ENCODE peak calls at places on chromosomes 13 and 19, in ten cellular contexts. I is cardiac fibroblast, E is transverse colon, W is kidney, U is body of pancreas, J is GM23248, G is astrocyte of the spinal cord, B is mammary epithelial cell, H is cardiac muscle cell, X is hepatocyte. S is an unnamed sample.

GRCh38 chr13:59261928-59262488 is 901.7 kb downstream of the DIAPH3 start:
- DNase-seq in J (no peak), X (peak), I (peak), U (no peak), G (no peak), B (no peak), E (no peak), W (no peak), H (peak), S (no peak)

GRCh38 chr19:40224342-40225148 is 1.9 kb downstream of the CCNP start:
- DNase-seq in W (no peak), I (no peak), J (no peak), H (no peak), U (no peak), G (no peak), E (no peak), X (no peak), B (peak), S (no peak)

GRCh38 chr19:16026756-16027155 is 49.5 kb upstream of the TPM4 start:
- DNase-seq in W (no peak), X (no peak), H (no peak), B (no peak), G (no peak), I (no peak), U (no peak), E (no peak), J (no peak), S (no peak)

GRCh38 chr13:30142502-30143211 is 164.7 kb downstream of the KATNAL1 start:
- DNase-seq in I (peak), J (peak), E (peak), G (peak), X (peak), H (peak), W (no peak), B (peak), U (peak), S (no peak)

GRCh38 chr13:31436478-31436877 is 236.7 kb downstream of the B3GLCT start:
- DNase-seq in W (no peak), H (peak), I (no peak), G (no peak), J (no peak), E (no peak), U (no peak), X (no peak), B (no peak), S (no peak)

GRCh38 chr19:1241417-1242095 is at the start of gene ATP5F1D:
- DNase-seq in E (peak), B (peak), G (peak), J (peak), I (peak), X (peak), U (peak), H (peak), W (peak), S (peak)

GRCh38 chr13:50126378-50127016 is 111.3 kb downstream of the KCNRG start:
- DNase-seq in B (no peak), X (peak), U (no peak), I (peak), H (peak), E (peak), G (peak), W (peak), J (peak), S (no peak)

GRCh38 chr13:26379831-26380230 is 125.9 kb downstream of the CDK8 start:
- DNase-seq in E (no peak), G (no peak), W (no peak), J (no peak), X (no peak), U (no peak), H (no peak), B (no peak), I (no peak), S (no peak)

GRCh38 chr19:4067396-4068057 is 828 bp upstream of the ZBTB7A start:
- DNase-seq in G (no peak), B (no peak), W (peak), H (no peak), X (no peak), J (peak), E (no peak), U (peak), I (no peak), S (peak)

GRCh38 chr13:46142692-46143238 is 37.9 kb upstream of the CPB2 start:
- DNase-seq in X (no peak), H (no peak), G (no peak), J (no peak), B (no peak), U (no peak), I (no peak), E (no peak), W (no peak), S (no peak)

GRCh38 chr13:70432276-70432805 is 324.1 kb upstream of the KLHL1 start:
- DNase-seq in U (no peak), W (no peak), I (no peak), H (no peak), B (no peak), E (no peak), G (no peak), J (no peak), X (no peak), S (no peak)

GRCh38 chr13:42864952-42865634 is 83.7 kb downstream of the FAM216B start:
- DNase-seq in X (no peak), B (no peak), J (no peak), U (no peak), H (no peak), E (no peak), G (no peak), W (no peak), I (no peak), S (no peak)

GRCh38 chr13:112710855-112711527 is 21.2 kb downstream of the ATP11A start:
- DNase-seq in X (no peak), H (peak), G (no peak), B (no peak), J (no peak), U (no peak), W (peak), I (no peak), E (peak), S (no peak)

GRCh38 chr13:39401756-39402155 is 201.2 kb downstream of the LHFPL6 start:
- DNase-seq in U (no peak), X (no peak), B (no peak), W (no peak), E (no peak), H (peak), J (no peak), G (no peak), I (no peak), S (no peak)

GRCh38 chr13:87234981-87235380 is 436.2 kb upstream of the SLITRK5 start:
- DNase-seq in H (peak), U (no peak), J (peak), I (no peak), E (no peak), G (peak), W (no peak), X (no peak), B (peak), S (no peak)

GRCh38 chr19:31099470-31100190 is 249.6 kb downstream of the TSHZ3 start:
- DNase-seq in I (peak), B (no peak), H (peak), X (no peak), G (no peak), E (no peak), W (no peak), J (peak), U (no peak), S (no peak)

GRCh38 chr13:112774448-112774792 is 84.6 kb downstream of the ATP11A start:
- DNase-seq in G (no peak), J (no peak), U (no peak), X (no peak), W (no peak), B (no peak), H (no peak), I (no peak), E (no peak), S (no peak)

GRCh38 chr13:92768592-92768991 is 458.0 kb upstream of the GPC6 start:
- DNase-seq in E (no peak), H (no peak), G (no peak), I (no peak), J (no peak), B (no peak), X (no peak), U (no peak), W (no peak), S (no peak)

GRCh38 chr19:30228726-30229523 is 143.3 kb upstream of the ZNF536 start:
- DNase-seq in E (no peak), B (no peak), U (no peak), I (no peak), X (peak), W (no peak), J (peak), H (peak), G (no peak), S (peak)

GRCh38 chr13:101661839-101662238 is 209.4 kb downstream of the ITGBL1 start:
- DNase-seq in I (peak), E (no peak), G (no peak), W (no peak), H (no peak), B (no peak), J (peak), X (no peak), U (no peak), S (no peak)

GRCh38 chr19:56969726-56970125 is 129.2 kb upstream of the PEG3 start:
- DNase-seq in U (no peak), W (no peak), I (no peak), H (no peak), B (no peak), E (no peak), G (no peak), X (no peak), J (no peak), S (no peak)

GRCh38 chr13:39266426-39266825 is 228.2 kb downstream of the NHLRC3 start:
- DNase-seq in G (no peak), X (no peak), W (no peak), U (no peak), I (peak), E (no peak), B (peak), J (no peak), H (no peak), S (no peak)

GRCh38 chr19:50046649-50047503 is 21.1 kb downstream of the ZNF473 start:
- DNase-seq in H (peak), G (no peak), B (no peak), U (peak), W (no peak), J (peak), X (no peak), I (peak), E (peak), S (peak)

GRCh38 chr19:16136185-16137067 is 7.1 kb upstream of the HSH2D start:
- DNase-seq in B (no peak), J (no peak), W (no peak), H (no peak), X (no peak), E (no peak), G (no peak), I (no peak), U (peak), S (no peak)

GRCh38 chr13:80558074-80558473 is 217.1 kb upstream of the SPRY2 start:
- DNase-seq in U (no peak), W (no peak), B (no peak), I (no peak), J (no peak), G (no peak), X (peak), E (no peak), H (no peak), S (no peak)

GRCh38 chr13:43360911-43361605 is 337.7 kb downstream of the DNAJC15 start:
- DNase-seq in E (no peak), G (peak), W (no peak), J (no peak), B (peak), I (peak), U (no peak), H (peak), X (peak), S (no peak)

GRCh38 chr13:55572862-55573261 is 1567.9 kb upstream of the PRR20A start:
- DNase-seq in E (no peak), B (no peak), X (no peak), G (no peak), H (no peak), U (no peak), I (no peak), J (no peak), W (no peak), S (no peak)

GRCh38 chr19:5364674-5365073 is 24.1 kb upstream of the PTPRS start:
- DNase-seq in X (no peak), U (no peak), I (no peak), G (no peak), J (no peak), E (no peak), H (no peak), W (no peak), B (no peak), S (no peak)

GRCh38 chr19:10718205-10719196 is 622 bp downstream of the DNM2 start:
- DNase-seq in H (peak), B (peak), W (peak), J (peak), G (peak), I (peak), E (peak), U (peak), X (peak), S (peak)

GRCh38 chr13:68257111-68257842 is 1027.1 kb upstream of the PCDH9 start:
- DNase-seq in W (no peak), J (no peak), H (no peak), B (no peak), I (no peak), E (no peak), U (no peak), X (no peak), G (peak), S (no peak)

GRCh38 chr19:31974290-31974689 is 371.1 kb upstream of the ZNF507 start:
- DNase-seq in X (no peak), J (no peak), H (no peak), I (no peak), E (no peak), U (no peak), G (no peak), B (no peak), W (no peak), S (no peak)

GRCh38 chr13:20151016-20151415 is 9.8 kb downstream of the GJA3 start:
- DNase-seq in E (no peak), X (no peak), B (no peak), I (no peak), W (no peak), J (no peak), U (no peak), G (no peak), H (no peak), S (no peak)

GRCh38 chr19:52991484-52991883 is 22.2 kb upstream of the ERVV-1 start:
- DNase-seq in I (peak), U (no peak), X (no peak), B (peak), G (peak), E (no peak), J (peak), W (no peak), H (peak), S (no peak)

GRCh38 chr19:55657004-55657747 is 2.3 kb downstream of the U2AF2 start:
- DNase-seq in G (no peak), E (no peak), B (peak), W (peak), I (no peak), U (peak), X (no peak), H (peak), J (peak), S (no peak)
- H3K4me3 ChIP-seq in G (peak), E (no peak), B (peak), W (peak), I (peak), U (no peak), X (peak), H (no peak), J (peak), S (no peak)

GRCh38 chr19:35140898-35141626 is 2.0 kb upstream of the FXYD7 start:
- DNase-seq in E (peak), X (peak), B (peak), I (peak), G (peak), J (peak), W (peak), H (peak), U (peak), S (peak)
- H3K4me3 ChIP-seq in E (peak), X (no peak), B (no peak), I (no peak), G (no peak), J (no peak), W (no peak), H (peak), U (no peak), S (peak)

DNA sequence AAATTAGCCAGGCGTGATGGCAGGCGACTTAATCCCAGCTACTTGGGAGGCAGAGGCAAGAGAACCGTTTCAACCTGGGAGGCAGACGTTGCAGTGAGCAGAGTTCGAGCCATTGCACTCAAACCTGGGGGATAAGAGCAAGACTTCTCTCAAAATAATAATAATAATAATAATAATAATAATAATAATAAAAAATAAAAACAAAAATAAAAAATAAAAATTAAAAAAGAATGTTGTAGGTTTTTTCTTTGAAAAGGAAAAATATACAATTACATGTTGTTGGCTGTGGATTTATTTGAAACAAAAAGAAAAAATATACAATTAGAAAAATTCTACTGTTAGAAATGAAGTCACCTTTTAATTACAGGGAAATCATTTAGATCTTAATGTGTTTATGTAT is 11.5 kb upstream of the PRODH2 start:
- DNase-seq in X (no peak), U (no peak), H (no peak), J (no peak), G (no peak), B (no peak), I (no peak), W (no peak), E (no peak), S (no peak)
- H3K4me3 ChIP-seq in X (no peak), U (no peak), H (no peak), J (no peak), G (no peak), B (no peak), I (no peak), W (no peak), E (no peak), S (no peak)

GRCh38 chr19:17215125-17215971 is at the start of gene USE1:
- DNase-seq in H (peak), E (peak), G (peak), X (peak), J (peak), U (peak), I (peak), W (peak), B (peak), S (peak)

GRCh38 chr19:17219286-17219685 is 4.1 kb downstream of the USE1 start:
- DNase-seq in X (no peak), E (no peak), U (no peak), H (no peak), W (no peak), I (no peak), G (no peak), B (no peak), J (no peak), S (no peak)

GRCh38 chr19:17213334-17213733 is 1.8 kb upstream of the USE1 start:
- DNase-seq in H (no peak), U (no peak), G (no peak), X (peak), B (no peak), I (no peak), W (no peak), E (no peak), J (no peak), S (no peak)

GRCh38 chr19:17214531-17215124 is 529 bp upstream of the USE1 start:
- DNase-seq in U (no peak), W (no peak), E (no peak), J (no peak), B (no peak), I (no peak), G (no peak), X (peak), H (no peak), S (no peak)

DNA sequence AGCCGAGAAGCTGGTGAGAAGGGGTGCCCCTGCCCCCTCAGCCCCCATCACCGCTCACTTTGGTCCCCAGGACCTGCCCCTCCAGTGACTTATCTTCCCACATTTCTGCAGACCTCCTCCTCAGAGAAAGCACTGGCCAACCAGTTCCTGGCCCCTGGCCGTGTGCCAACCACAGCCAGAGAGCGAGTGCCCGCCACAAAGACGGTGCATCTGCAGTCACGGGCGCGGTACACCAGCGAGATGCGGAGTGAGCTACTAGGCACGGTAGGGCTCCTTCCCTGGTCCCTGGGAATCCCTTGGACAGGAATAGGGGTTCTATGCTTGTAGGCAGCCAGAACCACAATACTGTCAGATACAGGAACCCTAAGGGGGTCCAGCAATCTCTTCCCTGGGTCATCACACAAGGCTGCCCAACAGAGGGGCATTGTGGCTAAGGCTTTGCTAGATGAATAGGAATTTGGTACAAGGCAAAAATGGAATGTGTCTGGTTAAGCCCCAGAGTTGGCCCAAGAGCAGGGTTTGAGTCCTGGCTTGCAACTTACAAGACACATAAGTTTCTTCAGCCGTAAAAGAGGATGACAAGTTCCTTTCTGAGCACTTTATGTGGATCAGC is 1.0 kb downstream of the USE1 start:
- DNase-seq in U (no peak), B (no peak), I (no peak), J (no peak), H (no peak), G (no peak), W (no peak), X (no peak), E (no peak), S (no peak)
- H3K4me3 ChIP-seq in U (no peak), B (peak), I (peak), J (peak), H (no peak), G (peak), W (peak), X (no peak), E (no peak), S (no peak)

GRCh38 chr13:98258226-98258625 is 81.2 kb upstream of the RNF113B start:
- DNase-seq in I (no peak), B (no peak), U (no peak), G (no peak), E (no peak), H (no peak), J (no peak), W (no peak), X (no peak), S (no peak)

GRCh38 chr13:98251708-98252107 is 74.6 kb upstream of the RNF113B start:
- DNase-seq in U (no peak), E (no peak), B (no peak), I (no peak), J (no peak), G (no peak), X (no peak), H (no peak), W (no peak), S (no peak)

GRCh38 chr13:98254541-98254940 is 77.5 kb upstream of the RNF113B start:
- DNase-seq in J (peak), H (no peak), I (no peak), B (no peak), X (no peak), W (no peak), G (peak), E (no peak), U (no peak), S (no peak)

GRCh38 chr13:98253526-98253925 is 76.5 kb upstream of the RNF113B start:
- DNase-seq in U (no peak), I (no peak), B (no peak), W (no peak), J (peak), G (no peak), E (no peak), X (peak), H (no peak), S (no peak)

GRCh38 chr13:98252931-98253470 is 75.9 kb upstream of the RNF113B start:
- DNase-seq in J (peak), E (no peak), U (no peak), X (peak), W (no peak), H (peak), G (peak), B (no peak), I (peak), S (no peak)
- H3K4me3 ChIP-seq in J (peak), E (no peak), U (no peak), X (no peak), W (no peak), H (no peak), G (no peak), B (no peak), I (no peak), S (no peak)

GRCh38 chr13:74325106-74325505 is 190.9 kb upstream of the KLF12 start:
- DNase-seq in J (peak), E (no peak), X (peak), I (peak), H (peak), W (no peak), B (peak), G (peak), U (peak), S (no peak)
- H3K4me3 ChIP-seq in J (no peak), E (no peak), X (no peak), I (no peak), H (no peak), W (no peak), B (no peak), G (no peak), U (no peak), S (no peak)

S was measured in WERI-Rb-1.